ENCODE peak calls at places on chromosomes 16 and 17, in five cellular contexts. L, K, P, C and S are unnamed samples.
A peak's percentile ranks its signal among the peaks of the same experiment; 100 is the strongest.

GRCh38 chr16:87319011-87319410 is 1.8 kb upstream of the C16orf95 start:
- DNase-seq in C (no peak), L (no peak), K (no peak), P (no peak), S (no peak)

GRCh38 chr17:2337811-2338657 is 733 bp downstream of the SGSM2 start:
- DNase-seq in P (peak; percentile 25), K (peak; percentile 70), L (peak; percentile 54), C (no peak), S (no peak)

GRCh38 chr16:68374251-68374805 is 63.5 kb downstream of the PRMT7 start:
- DNase-seq in L (no peak), P (no peak), K (no peak), C (no peak), S (no peak)

GRCh38 chr16:66717776-66718175 is 21.2 kb upstream of the CMTM4 start:
- DNase-seq in K (no peak), L (no peak), P (no peak), C (no peak), S (no peak)

GRCh38 chr17:65430209-65430833 is 131.1 kb downstream of the AXIN2 start:
- DNase-seq in P (no peak), C (no peak), L (no peak), K (no peak), S (no peak)

GRCh38 chr16:75452464-75453190 is 11.9 kb downstream of the TMEM170A start:
- DNase-seq in P (no peak), L (no peak), K (no peak), C (no peak), S (no peak)

GRCh38 chr17:45019177-45019711 is 32.2 kb downstream of the DCAKD start:
- DNase-seq in K (no peak), L (peak; percentile 44), C (no peak), P (no peak), S (no peak)

GRCh38 chr17:78557598-78558039 is 19.6 kb downstream of the DNAH17 start:
- DNase-seq in K (no peak), L (peak; percentile 51), C (no peak), P (no peak), S (no peak)

GRCh38 chr17:76475302-76475701 is 7.9 kb downstream of the AANAT start:
- DNase-seq in L (no peak), P (no peak), K (no peak), C (no peak), S (no peak)
- TF ChIP-seq CTCF in L (no peak), P (no peak), K (no peak), C (no peak), S (no peak)

GRCh38 chr17:9120471-9120870 is 99.2 kb downstream of the NTN1 start:
- DNase-seq in L (no peak), K (peak; percentile 78), P (no peak), C (no peak), S (no peak)
- TF ChIP-seq CTCF in L (no peak), K (peak; percentile 74), P (no peak), C (peak; percentile 18), S (peak; percentile 64)

GRCh38 chr16:72937916-72938315 is 110.0 kb downstream of the ZFHX3 start:
- DNase-seq in C (no peak), K (no peak), L (no peak), P (no peak), S (no peak)

GRCh38 chr16:72936408-72936807 is 111.5 kb downstream of the ZFHX3 start:
- DNase-seq in C (no peak), L (no peak), K (no peak), P (no peak), S (no peak)

GRCh38 chr16:72938426-72939164 is 109.3 kb downstream of the ZFHX3 start:
- DNase-seq in C (peak; percentile 25), L (peak; percentile 93), K (no peak), P (peak; percentile 52), S (no peak)

GRCh38 chr16:72935896-72936295 is 112.0 kb downstream of the ZFHX3 start:
- DNase-seq in C (no peak), L (no peak), P (no peak), K (no peak), S (no peak)

DNA sequence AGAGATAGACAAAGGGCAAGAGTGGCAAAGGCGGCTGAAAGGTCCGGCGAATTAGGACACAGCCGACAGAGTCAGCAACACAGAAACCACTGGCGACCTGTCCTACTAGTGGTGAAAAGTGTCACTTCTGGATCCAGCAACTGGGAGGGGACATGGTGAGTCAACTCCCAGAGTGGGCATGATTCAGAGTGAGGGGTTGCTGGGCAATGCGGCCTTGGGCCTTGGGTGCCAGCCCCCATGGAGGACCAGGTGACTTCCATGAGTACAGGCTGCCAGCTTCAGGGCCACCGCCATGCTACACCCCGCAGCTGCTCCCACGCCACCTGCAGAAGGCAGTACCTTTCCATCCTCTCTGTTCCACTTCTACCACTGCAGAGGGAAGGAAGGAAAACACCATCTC is 110.6 kb downstream of the ZFHX3 start:
- DNase-seq in P (no peak), C (no peak), L (no peak), K (no peak), S (no peak)
- TF ChIP-seq CTCF in P (no peak), C (no peak), L (no peak), K (no peak), S (peak; percentile 30)

GRCh38 chr16:30954993-30955392 is 2.6 kb upstream of the SETD1A start:
- DNase-seq in L (no peak), P (no peak), K (no peak), C (no peak), S (no peak)

GRCh38 chr16:30956601-30957455 is 726 bp upstream of the SETD1A start:
- DNase-seq in K (peak; percentile 83), C (no peak), L (peak; percentile 89), P (peak; percentile 77), S (peak; percentile 88)

GRCh38 chr16:30961384-30961783 is 3.8 kb downstream of the SETD1A start:
- DNase-seq in C (no peak), L (no peak), P (no peak), K (no peak), S (no peak)

GRCh38 chr16:30958164-30959083 is 870 bp downstream of the SETD1A start:
- DNase-seq in C (no peak), P (no peak), L (peak; percentile 51), K (peak; percentile 68), S (no peak)

GRCh38 chr16:30957456-30958163 is at the start of gene SETD1A:
- DNase-seq in C (peak; percentile 90), P (peak; percentile 92), L (peak; percentile 98), K (peak; percentile 95), S (peak; percentile 96)
- TF ChIP-seq CTCF in C (no peak), P (no peak), L (no peak), K (no peak), S (peak; percentile 28)